ENCODE peak calls at places on chromosomes 11 and 22, in eight cellular contexts. F is GM23338, H is HCT116, L is HepG2, M is endothelial cell of umbilical vein, X is H1, C is K562, R is GM12878. O is an unnamed sample.

GRCh38 chr11:6505577-6506240 is 8.6 kb downstream of the DNHD1 start:
- DNase-seq in F (peak), H (peak), L (peak), M (peak), X (no peak), C (peak), R (no peak), O (peak)

GRCh38 chr11:114279778-114280532 is 16.2 kb upstream of the NNMT start:
- DNase-seq in F (no peak), H (no peak), L (no peak), M (peak), X (peak), C (no peak), R (no peak), O (no peak)

GRCh38 chr11:19954899-19955298 is 205.4 kb downstream of the DBX1 start:
- DNase-seq in F (no peak), H (no peak), L (peak), M (no peak), X (no peak), C (no peak), R (no peak), O (no peak)

GRCh38 chr22:20632082-20632481 is 124.7 kb downstream of the MED15 start:
- DNase-seq in F (no peak), H (no peak), L (no peak), M (no peak), X (no peak), C (no peak), R (no peak), O (no peak)

GRCh38 chr11:45104790-45105084 is 41.7 kb upstream of the PRDM11 start:
- DNase-seq in F (no peak), H (no peak), L (no peak), M (no peak), X (no peak), C (no peak), R (no peak), O (no peak)

GRCh38 chr11:9397746-9398680 is 13.6 kb downstream of the IPO7 start:
- DNase-seq in F (no peak), H (no peak), L (no peak), M (no peak), X (no peak), C (no peak), R (no peak), O (no peak)

GRCh38 chr11:61967924-61968757 is 707 bp upstream of the FTH1 start:
- DNase-seq in F (peak), H (no peak), L (peak), M (peak), X (no peak), C (peak), R (peak), O (no peak)

GRCh38 chr11:56783448-56784041 is 35.0 kb upstream of the OR9G4 start:
- DNase-seq in F (peak), H (peak), L (peak), M (peak), X (no peak), C (peak), R (no peak), O (peak)

GRCh38 chr11:19164881-19165280 is 36.9 kb downstream of the CSRP3 start:
- DNase-seq in F (no peak), H (no peak), L (no peak), M (no peak), X (no peak), C (no peak), R (no peak), O (no peak)

GRCh38 chr11:128367573-128367972 is 219.8 kb downstream of the ETS1 start:
- DNase-seq in F (no peak), H (no peak), L (no peak), M (no peak), X (no peak), C (no peak), R (peak), O (no peak)

GRCh38 chr11:68118753-68119448 is 2.3 kb downstream of the CHKA start:
- DNase-seq in F (no peak), H (no peak), L (no peak), M (peak), X (no peak), C (no peak), R (peak), O (no peak)

GRCh38 chr11:10108901-10109665 is 184.9 kb downstream of the SBF2 start:
- DNase-seq in F (peak), H (no peak), L (no peak), M (peak), X (no peak), C (no peak), R (no peak), O (peak)

GRCh38 chr11:37343279-37343678 is 745.2 kb upstream of the RAG2 start:
- DNase-seq in F (no peak), H (no peak), L (no peak), M (no peak), X (no peak), C (no peak), R (no peak), O (no peak)

GRCh38 chr11:67376421-67376820 is 3.0 kb upstream of the CLCF1 start:
- DNase-seq in F (peak), H (no peak), L (no peak), M (no peak), X (no peak), C (no peak), R (no peak), O (no peak)

GRCh38 chr11:108669711-108670110 is 4.8 kb downstream of the DDX10 start:
- DNase-seq in F (no peak), H (no peak), L (no peak), M (no peak), X (no peak), C (no peak), R (no peak), O (no peak)

GRCh38 chr11:13091804-13092203 is 82.7 kb downstream of the RASSF10 start:
- DNase-seq in F (no peak), H (no peak), L (peak), M (no peak), X (no peak), C (no peak), R (no peak), O (no peak)

GRCh38 chr11:95413021-95413420 is 182.0 kb upstream of the SESN3 start:
- DNase-seq in F (no peak), H (no peak), L (no peak), M (no peak), X (no peak), C (no peak), R (no peak), O (no peak)

GRCh38 chr11:114774599-114775365 is 96.5 kb downstream of the NXPE2 start:
- DNase-seq in F (peak), H (peak), L (peak), M (peak), X (peak), C (peak), R (no peak), O (no peak)

GRCh38 chr11:36213050-36213840 is 76.0 kb downstream of the COMMD9 start:
- DNase-seq in F (no peak), H (no peak), L (no peak), M (no peak), X (no peak), C (no peak), R (no peak), O (no peak)

GRCh38 chr11:6703247-6704063 is 20.3 kb upstream of the MRPL17 start:
- DNase-seq in F (peak), H (peak), L (peak), M (peak), X (no peak), C (no peak), R (no peak), O (peak)

GRCh38 chr22:32050678-32051515 is 7.8 kb downstream of the SLC5A1 start:
- DNase-seq in F (peak), H (peak), L (peak), M (no peak), X (no peak), C (no peak), R (peak), O (no peak)

GRCh38 chr11:119107538-119108150 is 500 bp downstream of the C2CD2L start:
- DNase-seq in F (no peak), H (no peak), L (no peak), M (no peak), X (no peak), C (no peak), R (no peak), O (no peak)

GRCh38 chr11:134545521-134545920 is 133.5 kb upstream of the B3GAT1 start:
- DNase-seq in F (no peak), H (no peak), L (no peak), M (no peak), X (peak), C (no peak), R (no peak), O (no peak)

GRCh38 chr22:38403806-38404205 is 51.2 kb downstream of the KCNJ4 start:
- DNase-seq in F (no peak), H (no peak), L (no peak), M (no peak), X (no peak), C (no peak), R (no peak), O (no peak)

GRCh38 chr11:129580278-129580677 is 204.6 kb downstream of the BARX2 start:
- DNase-seq in F (no peak), H (no peak), L (no peak), M (no peak), X (no peak), C (no peak), R (no peak), O (no peak)

GRCh38 chr22:24189249-24190158 is 8.2 kb downstream of the SUSD2 start:
- DNase-seq in F (peak), H (no peak), L (peak), M (peak), X (peak), C (peak), R (no peak), O (no peak)

DNA sequence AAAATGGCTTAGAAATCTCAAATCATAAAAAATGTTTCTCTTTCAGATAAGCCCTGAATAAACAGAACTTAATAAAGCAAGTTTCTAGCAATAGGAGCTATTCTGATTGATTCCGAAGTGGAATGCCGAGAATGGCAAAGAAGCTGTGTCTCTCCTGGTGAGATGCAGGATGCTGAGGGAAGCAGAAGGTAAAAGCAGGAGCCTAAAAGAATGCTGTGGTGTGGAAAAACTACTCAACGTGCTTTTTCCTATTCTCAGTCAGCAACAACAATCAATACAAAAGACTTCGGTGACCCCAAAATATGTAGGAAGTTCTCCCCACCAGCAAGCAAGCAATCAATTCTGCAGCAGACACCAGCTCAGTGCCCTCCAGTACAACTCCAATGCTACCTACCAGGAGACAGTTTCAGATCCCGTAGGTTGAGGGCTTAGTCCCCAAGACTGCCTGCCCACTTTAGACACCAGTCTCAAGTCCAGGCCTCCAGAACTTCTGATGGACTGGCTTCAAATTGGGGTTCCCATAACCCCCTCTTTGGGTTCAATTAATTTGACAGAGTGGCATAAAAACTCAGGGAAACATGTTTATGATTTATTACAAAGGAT is 6.6 kb downstream of the CTSC start:
- DNase-seq in F (peak), H (no peak), L (no peak), M (no peak), X (no peak), C (no peak), R (no peak), O (no peak)
- TF ChIP-seq POLR2AphosphoS5 in F (no peak), H (no peak), L (no peak), M (no peak), X (peak), C (no peak), R (no peak), O (no peak)

DNA sequence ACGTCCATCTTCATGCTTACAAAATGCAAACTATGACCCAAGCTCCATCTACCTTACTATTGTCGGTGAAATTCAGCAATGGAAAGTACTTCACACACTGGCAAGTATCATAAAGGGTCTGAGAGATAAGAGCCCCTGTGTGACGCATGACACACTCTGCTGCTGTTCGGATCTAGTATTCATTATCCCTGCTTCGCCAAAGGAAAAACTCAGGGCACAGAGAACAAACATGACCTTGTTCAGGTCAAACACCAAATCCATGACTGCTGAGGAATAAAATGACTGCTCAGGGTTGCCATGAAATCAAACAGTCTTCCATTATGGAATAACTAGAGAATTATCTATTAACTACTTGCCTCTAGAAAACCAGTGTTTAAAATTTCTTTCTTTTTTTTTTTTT is 73.0 kb downstream of the MICAL3 start:
- DNase-seq in F (no peak), H (no peak), L (peak), M (peak), X (no peak), C (no peak), R (no peak), O (no peak)
- H3K27ac ChIP-seq in F (no peak), H (no peak), L (peak), M (peak), X (no peak), C (no peak), R (no peak), O (no peak)

GRCh38 chr22:49349841-49350381 is 477.8 kb downstream of the BRD1 start:
- DNase-seq in F (no peak), H (no peak), L (no peak), M (no peak), X (no peak), C (no peak), R (no peak), O (no peak)
- TF ChIP-seq EZH2 in F (no peak), H (no peak), L (no peak), M (no peak), X (no peak), C (no peak), R (no peak), O (no peak)

GRCh38 chr11:1758611-1759150 is 5.0 kb downstream of the CTSD start:
- DNase-seq in F (no peak), H (no peak), L (no peak), M (no peak), X (no peak), C (no peak), R (no peak), O (no peak)
- TF ChIP-seq POLR2AphosphoS5 in F (no peak), H (no peak), L (no peak), M (no peak), X (no peak), C (no peak), R (no peak), O (no peak)

GRCh38 chr11:17519031-17519430 is 25.2 kb downstream of the USH1C start:
- DNase-seq in F (peak), H (no peak), L (no peak), M (no peak), X (no peak), C (no peak), R (no peak), O (no peak)

GRCh38 chr11:17517186-17517585 is 27.0 kb downstream of the USH1C start:
- DNase-seq in F (no peak), H (no peak), L (no peak), M (no peak), X (no peak), C (no peak), R (no peak), O (no peak)

GRCh38 chr11:17518366-17518765 is 25.9 kb downstream of the USH1C start:
- DNase-seq in F (no peak), H (no peak), L (no peak), M (no peak), X (no peak), C (no peak), R (no peak), O (no peak)

GRCh38 chr11:17521106-17521900 is 22.9 kb downstream of the USH1C start:
- DNase-seq in F (no peak), H (no peak), L (no peak), M (no peak), X (no peak), C (no peak), R (no peak), O (no peak)

GRCh38 chr11:17519486-17519885 is 24.7 kb downstream of the USH1C start:
- DNase-seq in F (no peak), H (no peak), L (no peak), M (no peak), X (no peak), C (no peak), R (no peak), O (no peak)
- H3K27ac ChIP-seq in F (no peak), H (no peak), L (no peak), M (no peak), X (no peak), C (no peak), R (no peak), O (no peak)

GRCh38 chr11:112289588-112290461 is 29.2 kb upstream of the PLET1 start:
- DNase-seq in F (peak), H (no peak), L (peak), M (peak), X (peak), C (peak), R (no peak), O (no peak)
- TF ChIP-seq EZH2 in F (no peak), H (no peak), L (no peak), M (no peak), X (no peak), C (no peak), R (no peak), O (no peak)